ENCODE peak calls at places on chromosomes 1 and 21, in five cellular contexts. I is activated CD4-positive, CD25-positive, alpha-beta regulatory T cell; L is AG20443; C is RWPE1; G is endodermal cell. P is an unnamed sample.

GRCh38 chr1:77556045-77556444 is 126.4 kb downstream of the ZZZ3 start:
- DNase-seq in I (no peak), C (no peak), G (no peak), L (no peak), P (no peak)

GRCh38 chr1:3031401-3032221 is 10.3 kb downstream of the ACTRT2 start:
- DNase-seq in I (no peak), G (peak; percentile 28), C (no peak), L (no peak), P (no peak)

GRCh38 chr1:6870571-6870970 is 85.3 kb downstream of the CAMTA1 start:
- DNase-seq in I (no peak), G (no peak), C (no peak), L (no peak), P (no peak)

GRCh38 chr1:26353210-26353859 is 595 bp downstream of the CRYBG2 start:
- DNase-seq in L (no peak), C (no peak), G (no peak), I (no peak), P (no peak)

GRCh38 chr1:183194527-183195145 is 8.6 kb downstream of the LAMC2 start:
- DNase-seq in L (no peak), G (no peak), C (no peak), I (no peak), P (no peak)

GRCh38 chr1:156500578-156500846 is at the start of gene MEF2D:
- DNase-seq in G (no peak), C (no peak), L (no peak), I (no peak), P (peak; percentile 89)

GRCh38 chr1:8839990-8840389 is 22.6 kb upstream of the RERE start:
- DNase-seq in G (no peak), I (no peak), L (no peak), C (no peak), P (no peak)

GRCh38 chr1:20125091-20125490 is 5.8 kb upstream of the PLA2G2D start:
- DNase-seq in G (no peak), I (no peak), L (no peak), C (no peak), P (no peak)

GRCh38 chr1:68339505-68339904 is 107.2 kb upstream of the WLS start:
- DNase-seq in C (no peak), L (peak; percentile 19), G (no peak), I (no peak), P (no peak)

GRCh38 chr1:191662746-191663145 is 495.5 kb upstream of the RGS18 start:
- DNase-seq in I (no peak), L (no peak), G (no peak), C (no peak), P (no peak)

GRCh38 chr1:20035114-20035513 is 34.9 kb upstream of the PLA2G5 start:
- DNase-seq in C (no peak), G (no peak), L (no peak), I (no peak), P (no peak)

GRCh38 chr1:203504400-203505250 is 10.7 kb downstream of the OPTC start:
- DNase-seq in I (peak; percentile 51), C (peak; percentile 93), G (peak; percentile 96), L (peak; percentile 87), P (peak; percentile 87)

GRCh38 chr1:21910528-21911204 is 26.4 kb downstream of the HSPG2 start:
- DNase-seq in L (no peak), C (no peak), G (no peak), I (no peak), P (no peak)

GRCh38 chr1:203173566-203173965 is 2.1 kb downstream of the MYBPH start:
- DNase-seq in L (no peak), C (no peak), I (no peak), G (no peak), P (no peak)

GRCh38 chr1:29230553-29231378 is at the start of gene MECR:
- DNase-seq in C (peak; percentile 96), I (peak; percentile 83), L (peak; percentile 99), G (peak; percentile 99), P (peak; percentile 87)

GRCh38 chr1:77424236-77424635 is 142.4 kb downstream of the AK5 start:
- DNase-seq in C (no peak), I (no peak), G (no peak), L (no peak), P (no peak)

GRCh38 chr1:82161651-82162238 is 361.0 kb downstream of the ADGRL2 start:
- DNase-seq in G (no peak), C (no peak), L (no peak), I (no peak), P (peak; percentile 10)

GRCh38 chr1:194339451-194339850 is 1153.0 kb upstream of the B3GALT2 start:
- DNase-seq in C (no peak), G (no peak), I (no peak), L (no peak), P (no peak)

GRCh38 chr1:67788251-67788796 is 44.9 kb downstream of the GNG12 start:
- DNase-seq in C (no peak), G (no peak), L (no peak), I (no peak), P (no peak)

GRCh38 chr1:158289722-158290570 is at the start of gene CD1C:
- DNase-seq in L (no peak), G (no peak), C (no peak), I (no peak), P (no peak)

GRCh38 chr21:22900511-22900910 is 1902.3 kb downstream of the NCAM2 start:
- DNase-seq in I (no peak), G (no peak), L (no peak), C (peak; percentile 27), P (peak; percentile 43)

GRCh38 chr1:213987876-213988638 is at the start of gene PROX1:
- DNase-seq in I (no peak), C (peak; percentile 91), L (peak; percentile 92), G (peak; percentile 94), P (peak; percentile 61)

GRCh38 chr1:97489834-97490233 is 431.0 kb downstream of the DPYD start:
- DNase-seq in G (no peak), I (no peak), C (peak; percentile 35), L (no peak), P (no peak)

GRCh38 chr1:67476006-67476482 is 45.8 kb upstream of the SERBP1 start:
- DNase-seq in I (no peak), L (no peak), G (no peak), C (no peak), P (no peak)

GRCh38 chr1:173360478-173361063 is 116.6 kb upstream of the PRDX6 start:
- DNase-seq in I (no peak), G (no peak), C (no peak), L (no peak), P (no peak)

GRCh38 chr1:51439895-51440294 is 79.2 kb downstream of the EPS15 start:
- DNase-seq in L (no peak), I (no peak), C (no peak), G (no peak), P (no peak)

GRCh38 chr1:2300004-2300771 is 72.1 kb downstream of the SKI start:
- DNase-seq in C (no peak), G (no peak), I (peak; percentile 59), L (no peak), P (no peak)